ENCODE peak calls at places on chromosomes 1 and 21, in seven cellular contexts. H is body of pancreas; K is esophagus squamous epithelium; Q is Right ventricle myocardium superior; L is activated CD4-positive, alpha-beta T cell treated with anti-CD3 and anti-CD28 coated beads for 1 hour; D is fibroblast of mammary gland; W is EH. S is an unnamed sample.

GRCh38 chr1:203077956-203078355 is 7.9 kb downstream of the MYOG start:
- DNase-seq in H (no peak), K (no peak), Q (no peak), L (no peak), D (no peak), W (no peak), S (no peak)

GRCh38 chr1:14611792-14612191 is 13.3 kb downstream of the KAZN start:
- DNase-seq in H (no peak), K (no peak), Q (no peak), L (no peak), D (no peak), W (no peak), S (no peak)

GRCh38 chr1:104702731-104703130 is 953.0 kb downstream of the AMY1C start:
- DNase-seq in H (no peak), K (no peak), Q (no peak), L (no peak), D (no peak), W (no peak), S (no peak)

GRCh38 chr1:40783001-40783905 is at the start of gene KCNQ4:
- DNase-seq in H (peak; percentile 66), K (no peak), Q (peak; percentile 74), L (no peak), D (no peak), W (peak; percentile 36), S (no peak)

GRCh38 chr1:238196516-238196915 is 305.8 kb upstream of the ZP4 start:
- DNase-seq in H (no peak), K (no peak), Q (no peak), L (no peak), D (no peak), W (no peak), S (no peak)

GRCh38 chr1:165874643-165875042 is 47.2 kb downstream of the UCK2 start:
- DNase-seq in H (no peak), K (no peak), Q (no peak), L (no peak), D (no peak), W (no peak), S (no peak)

GRCh38 chr21:36203603-36203889 is 46.9 kb downstream of the DOP1B start:
- DNase-seq in H (peak; percentile 61), K (no peak), Q (no peak), L (no peak), D (peak; percentile 89), W (peak; percentile 89), S (no peak)

GRCh38 chr1:54109131-54110105 is 43.4 kb downstream of the CDCP2 start:
- DNase-seq in H (no peak), K (no peak), Q (no peak), L (no peak), D (no peak), W (no peak), S (no peak)

GRCh38 chr21:14303731-14304488 is 79.0 kb downstream of the HSPA13 start:
- DNase-seq in H (no peak), K (no peak), Q (no peak), L (no peak), D (no peak), W (no peak), S (no peak)

GRCh38 chr21:17612023-17612564 is 607 bp downstream of the BTG3 start:
- DNase-seq in H (peak; percentile 49), K (peak; percentile 2), Q (peak; percentile 56), L (peak; percentile 10), D (peak; percentile 45), W (peak; percentile 53), S (no peak)

GRCh38 chr1:225834417-225835329 is 24.7 kb downstream of the EPHX1 start:
- DNase-seq in H (peak; percentile 71), K (no peak), Q (peak; percentile 75), L (no peak), D (peak; percentile 90), W (peak; percentile 76), S (no peak)

GRCh38 chr21:39040494-39041110 is 142.6 kb downstream of the PSMG1 start:
- DNase-seq in H (no peak), K (no peak), Q (no peak), L (no peak), D (no peak), W (peak; percentile 11), S (no peak)

GRCh38 chr1:223225061-223225460 is 82.0 kb upstream of the TLR5 start:
- DNase-seq in H (no peak), K (no peak), Q (no peak), L (no peak), D (no peak), W (no peak), S (no peak)

GRCh38 chr1:208475951-208476824 is 232.0 kb upstream of the PLXNA2 start:
- DNase-seq in H (peak; percentile 33), K (no peak), Q (no peak), L (no peak), D (no peak), W (peak; percentile 61), S (no peak)

GRCh38 chr1:27970401-27970800 is 10.6 kb downstream of the XKR8 start:
- DNase-seq in H (peak; percentile 39), K (no peak), Q (no peak), L (no peak), D (peak; percentile 89), W (peak; percentile 90), S (no peak)

GRCh38 chr1:208215393-208215792 is 28.8 kb downstream of the PLXNA2 start:
- DNase-seq in H (no peak), K (no peak), Q (no peak), L (no peak), D (no peak), W (no peak), S (no peak)

GRCh38 chr1:162383516-162383915 is 2.0 kb downstream of the C1orf226 start:
- DNase-seq in H (no peak), K (no peak), Q (no peak), L (no peak), D (no peak), W (no peak), S (no peak)

GRCh38 chr1:230804396-230804795 is 57.2 kb downstream of the CAPN9 start:
- DNase-seq in H (no peak), K (no peak), Q (no peak), L (no peak), D (no peak), W (no peak), S (no peak)

GRCh38 chr1:27915082-27915575 is 19.7 kb upstream of the SMPDL3B start:
- DNase-seq in H (no peak), K (no peak), Q (no peak), L (no peak), D (no peak), W (no peak), S (no peak)

GRCh38 chr1:228646717-228647522 is 88.4 kb upstream of the RHOU start:
- DNase-seq in H (no peak), K (no peak), Q (peak; percentile 66), L (no peak), D (peak; percentile 54), W (peak; percentile 60), S (peak; percentile 41)

GRCh38 chr1:3580231-3580630 is 31.1 kb downstream of the MEGF6 start:
- DNase-seq in H (no peak), K (no peak), Q (no peak), L (no peak), D (no peak), W (no peak), S (no peak)

GRCh38 chr1:148362141-148362929 is 120.8 kb downstream of the PPIAL4G start:
- DNase-seq in H (peak; percentile 30), K (no peak), Q (no peak), L (peak; percentile 29), D (peak; percentile 36), W (no peak), S (no peak)

GRCh38 chr1:18820791-18821641 is 38.4 kb downstream of the TAS1R2 start:
- DNase-seq in H (peak; percentile 77), K (no peak), Q (peak; percentile 84), L (peak; percentile 37), D (peak; percentile 56), W (peak; percentile 70), S (no peak)

GRCh38 chr1:229409616-229410369 is 24.1 kb downstream of the ACTA1 start:
- DNase-seq in H (no peak), K (no peak), Q (peak; percentile 45), L (no peak), D (no peak), W (no peak), S (no peak)

GRCh38 chr21:45026066-45026745 is 48.2 kb upstream of the ADARB1 start:
- DNase-seq in H (no peak), K (no peak), Q (peak; percentile 34), L (no peak), D (no peak), W (no peak), S (no peak)

GRCh38 chr1:2978691-2979190 is 42.5 kb upstream of the ACTRT2 start:
- DNase-seq in H (no peak), K (no peak), Q (no peak), L (no peak), D (no peak), W (no peak), S (peak; percentile 10)

GRCh38 chr1:96968582-96969378 is 247.2 kb downstream of the PTBP2 start:
- DNase-seq in H (no peak), K (no peak), Q (no peak), L (no peak), D (peak; percentile 44), W (peak; percentile 54), S (no peak)

GRCh38 chr1:221862971-221863370 is 121.1 kb upstream of the DUSP10 start:
- DNase-seq in H (no peak), K (no peak), Q (no peak), L (no peak), D (no peak), W (no peak), S (no peak)

GRCh38 chr1:41848216-41848952 is 70.3 kb downstream of the HIVEP3 start:
- DNase-seq in H (no peak), K (no peak), Q (no peak), L (no peak), D (no peak), W (no peak), S (no peak)